ENCODE peak calls at places on chromosomes 7 and 10, in four cellular contexts. F, U, A and W are unnamed samples.

GRCh38 chr10:83469719-83470336 is 669.5 kb upstream of the GHITM start:
- DNase-seq in F (no peak), U (no peak), A (no peak), W (no peak)

GRCh38 chr10:46247181-46247475 is 39.7 kb upstream of the ANTXRL start:
- DNase-seq in F (no peak), U (no peak), A (no peak), W (no peak)

GRCh38 chr7:153675141-153675540 is 377.1 kb upstream of the DPP6 start:
- DNase-seq in F (no peak), U (no peak), A (no peak), W (no peak)

GRCh38 chr10:10872035-10872673 is 145.5 kb upstream of the CELF2 start:
- DNase-seq in F (no peak), U (no peak), A (peak), W (no peak)

GRCh38 chr10:99539120-99539519 is 6.4 kb downstream of the NKX2-3 start:
- DNase-seq in F (no peak), U (no peak), A (no peak), W (no peak)

GRCh38 chr7:40015790-40016296 is 65.8 kb downstream of the CDK13 start:
- DNase-seq in F (no peak), U (no peak), A (peak), W (no peak)

GRCh38 chr7:81937091-81937490 is 167.2 kb upstream of the HGF start:
- DNase-seq in F (no peak), U (no peak), A (peak), W (no peak)

GRCh38 chr7:47482013-47482761 is 99.7 kb downstream of the TNS3 start:
- DNase-seq in F (peak), U (no peak), A (peak), W (no peak)

GRCh38 chr10:51048792-51049191 is 25.5 kb upstream of the PRKG1 start:
- DNase-seq in F (no peak), U (no peak), A (no peak), W (no peak)

GRCh38 chr10:72109619-72110215 is 21.4 kb upstream of the SPOCK2 start:
- DNase-seq in F (no peak), U (no peak), A (no peak), W (no peak)